ENCODE peak calls at places on chromosomes 3 and 15, in eight cellular contexts. One of them, this sample, is unnamed.

GRCh38 chr15:45179221-45179985 is 8.4 kb downstream of the SHF start:
- DNase-seq in amniotic stem cell: no peak
- DNase-seq in HuH-7: peak
- DNase-seq in activated naive CD8-positive, alpha-beta T cell treated with anti-CD3 and anti-CD28 coated beads, Interleukin-2, amount 10 ng/mL, durations not matched to agents 7 days and 5 days: no peak
- DNase-seq in GM13977: peak
- DNase-seq in ovary: no peak
- DNase-seq in fibroblast of villous mesenchyme: peak
- DNase-seq in activated CD8-positive, alpha-beta T cell treated with anti-CD3 and anti-CD28 coated beads, Interleukin-2, amount 10 ng/mL, durations not matched to agents 7 days and 5 days: peak
- DNase-seq in this sample: no peak

GRCh38 chr15:89067751-89068150 is 20.5 kb upstream of the ABHD2 start:
- DNase-seq in ovary: no peak
- DNase-seq in GM13977: no peak
- DNase-seq in HuH-7: no peak
- DNase-seq in fibroblast of villous mesenchyme: no peak
- DNase-seq in activated naive CD8-positive, alpha-beta T cell treated with anti-CD3 and anti-CD28 coated beads, Interleukin-2, amount 10 ng/mL, durations not matched to agents 7 days and 5 days: no peak
- DNase-seq in activated CD8-positive, alpha-beta T cell treated with anti-CD3 and anti-CD28 coated beads, Interleukin-2, amount 10 ng/mL, durations not matched to agents 7 days and 5 days: no peak
- DNase-seq in amniotic stem cell: no peak
- DNase-seq in this sample: peak

GRCh38 chr3:52568066-52568465 is 31.7 kb downstream of the UQCC5 start:
- DNase-seq in ovary: no peak
- DNase-seq in activated naive CD8-positive, alpha-beta T cell treated with anti-CD3 and anti-CD28 coated beads, Interleukin-2, amount 10 ng/mL, durations not matched to agents 7 days and 5 days: no peak
- DNase-seq in activated CD8-positive, alpha-beta T cell treated with anti-CD3 and anti-CD28 coated beads, Interleukin-2, amount 10 ng/mL, durations not matched to agents 7 days and 5 days: no peak
- DNase-seq in fibroblast of villous mesenchyme: no peak
- DNase-seq in HuH-7: no peak
- DNase-seq in amniotic stem cell: no peak
- DNase-seq in GM13977: no peak
- DNase-seq in this sample: no peak

GRCh38 chr3:71029770-71030169 is 553.8 kb downstream of the FOXP1 start:
- DNase-seq in ovary: no peak
- DNase-seq in activated naive CD8-positive, alpha-beta T cell treated with anti-CD3 and anti-CD28 coated beads, Interleukin-2, amount 10 ng/mL, durations not matched to agents 7 days and 5 days: no peak
- DNase-seq in HuH-7: no peak
- DNase-seq in amniotic stem cell: no peak
- DNase-seq in fibroblast of villous mesenchyme: no peak
- DNase-seq in activated CD8-positive, alpha-beta T cell treated with anti-CD3 and anti-CD28 coated beads, Interleukin-2, amount 10 ng/mL, durations not matched to agents 7 days and 5 days: no peak
- DNase-seq in GM13977: no peak
- DNase-seq in this sample: no peak

GRCh38 chr15:84402856-84403608 is 167.5 kb downstream of the GOLGA6L4 start:
- DNase-seq in activated CD8-positive, alpha-beta T cell treated with anti-CD3 and anti-CD28 coated beads, Interleukin-2, amount 10 ng/mL, durations not matched to agents 7 days and 5 days: no peak
- DNase-seq in fibroblast of villous mesenchyme: no peak
- DNase-seq in ovary: peak
- DNase-seq in HuH-7: no peak
- DNase-seq in amniotic stem cell: no peak
- DNase-seq in activated naive CD8-positive, alpha-beta T cell treated with anti-CD3 and anti-CD28 coated beads, Interleukin-2, amount 10 ng/mL, durations not matched to agents 7 days and 5 days: no peak
- DNase-seq in GM13977: no peak
- DNase-seq in this sample: no peak

GRCh38 chr15:25508369-25509002 is 69.7 kb upstream of the UBE3A start:
- DNase-seq in amniotic stem cell: peak
- DNase-seq in activated CD8-positive, alpha-beta T cell treated with anti-CD3 and anti-CD28 coated beads, Interleukin-2, amount 10 ng/mL, durations not matched to agents 7 days and 5 days: peak
- DNase-seq in ovary: no peak
- DNase-seq in fibroblast of villous mesenchyme: peak
- DNase-seq in GM13977: peak
- DNase-seq in activated naive CD8-positive, alpha-beta T cell treated with anti-CD3 and anti-CD28 coated beads, Interleukin-2, amount 10 ng/mL, durations not matched to agents 7 days and 5 days: no peak
- DNase-seq in HuH-7: no peak
- DNase-seq in this sample: peak

GRCh38 chr15:85474700-85475316 is 94.4 kb downstream of the AKAP13 start:
- DNase-seq in amniotic stem cell: no peak
- DNase-seq in GM13977: no peak
- DNase-seq in activated naive CD8-positive, alpha-beta T cell treated with anti-CD3 and anti-CD28 coated beads, Interleukin-2, amount 10 ng/mL, durations not matched to agents 7 days and 5 days: no peak
- DNase-seq in HuH-7: no peak
- DNase-seq in activated CD8-positive, alpha-beta T cell treated with anti-CD3 and anti-CD28 coated beads, Interleukin-2, amount 10 ng/mL, durations not matched to agents 7 days and 5 days: no peak
- DNase-seq in ovary: no peak
- DNase-seq in fibroblast of villous mesenchyme: no peak
- DNase-seq in this sample: no peak

GRCh38 chr15:78034495-78035191 is 42.9 kb downstream of the TBC1D2B start:
- DNase-seq in HuH-7: no peak
- DNase-seq in activated CD8-positive, alpha-beta T cell treated with anti-CD3 and anti-CD28 coated beads, Interleukin-2, amount 10 ng/mL, durations not matched to agents 7 days and 5 days: peak
- DNase-seq in GM13977: peak
- DNase-seq in fibroblast of villous mesenchyme: peak
- DNase-seq in amniotic stem cell: no peak
- DNase-seq in ovary: no peak
- DNase-seq in activated naive CD8-positive, alpha-beta T cell treated with anti-CD3 and anti-CD28 coated beads, Interleukin-2, amount 10 ng/mL, durations not matched to agents 7 days and 5 days: peak
- DNase-seq in this sample: peak

GRCh38 chr3:10122724-10123123 is 7.2 kb downstream of the BRK1 start:
- DNase-seq in GM13977: no peak
- DNase-seq in ovary: no peak
- DNase-seq in amniotic stem cell: no peak
- DNase-seq in HuH-7: no peak
- DNase-seq in activated CD8-positive, alpha-beta T cell treated with anti-CD3 and anti-CD28 coated beads, Interleukin-2, amount 10 ng/mL, durations not matched to agents 7 days and 5 days: no peak
- DNase-seq in activated naive CD8-positive, alpha-beta T cell treated with anti-CD3 and anti-CD28 coated beads, Interleukin-2, amount 10 ng/mL, durations not matched to agents 7 days and 5 days: no peak
- DNase-seq in fibroblast of villous mesenchyme: no peak
- DNase-seq in this sample: no peak

This sample was measured in choroid plexus epithelial cell.